ENCODE peak calls at places on chromosomes 7 and 10, in seven cellular contexts. One of them, this sample, is unnamed.

GRCh38 chr10:4059471-4060138 is 274.6 kb upstream of the KLF6 start:
- DNase-seq in lower leg skin: no peak
- DNase-seq in kidney: no peak
- DNase-seq in fibroblast of the aortic adventitia: no peak
- DNase-seq in HFF-Myc: no peak
- DNase-seq in B cell: peak
- DNase-seq in uterus: no peak
- DNase-seq in this sample: no peak

GRCh38 chr10:6699336-6699735 is 119.3 kb upstream of the PRKCQ start:
- DNase-seq in fibroblast of the aortic adventitia: no peak
- DNase-seq in uterus: no peak
- DNase-seq in HFF-Myc: no peak
- DNase-seq in B cell: no peak
- DNase-seq in lower leg skin: no peak
- DNase-seq in kidney: no peak
- DNase-seq in this sample: no peak

GRCh38 chr7:84204655-84205054 is 10.1 kb upstream of the SEMA3A start:
- DNase-seq in B cell: no peak
- DNase-seq in fibroblast of the aortic adventitia: peak
- DNase-seq in lower leg skin: no peak
- DNase-seq in kidney: no peak
- DNase-seq in uterus: no peak
- DNase-seq in HFF-Myc: peak
- DNase-seq in this sample: no peak

GRCh38 chr10:436911-437665 is 252.4 kb downstream of the DIP2C start:
- DNase-seq in lower leg skin: no peak
- DNase-seq in uterus: no peak
- DNase-seq in kidney: no peak
- DNase-seq in HFF-Myc: no peak
- DNase-seq in B cell: no peak
- DNase-seq in fibroblast of the aortic adventitia: no peak
- DNase-seq in this sample: no peak

GRCh38 chr7:26853788-26854393 is 10.5 kb downstream of the SKAP2 start:
- DNase-seq in lower leg skin: no peak
- DNase-seq in B cell: no peak
- DNase-seq in uterus: no peak
- DNase-seq in HFF-Myc: no peak
- DNase-seq in fibroblast of the aortic adventitia: peak
- DNase-seq in kidney: no peak
- DNase-seq in this sample: no peak

GRCh38 chr10:112565434-112566053 is 118.5 kb downstream of the VTI1A start:
- DNase-seq in HFF-Myc: peak
- DNase-seq in lower leg skin: no peak
- DNase-seq in B cell: no peak
- DNase-seq in kidney: no peak
- DNase-seq in uterus: peak
- DNase-seq in fibroblast of the aortic adventitia: peak
- DNase-seq in this sample: peak

GRCh38 chr10:94235470-94235869 is 127.3 kb downstream of the NOC3L start:
- DNase-seq in fibroblast of the aortic adventitia: no peak
- DNase-seq in B cell: no peak
- DNase-seq in lower leg skin: no peak
- DNase-seq in uterus: no peak
- DNase-seq in HFF-Myc: no peak
- DNase-seq in kidney: no peak
- DNase-seq in this sample: no peak

GRCh38 chr7:6290345-6290744 is 17.9 kb upstream of the CYTH3 start:
- DNase-seq in HFF-Myc: no peak
- DNase-seq in uterus: no peak
- DNase-seq in lower leg skin: no peak
- DNase-seq in B cell: no peak
- DNase-seq in fibroblast of the aortic adventitia: no peak
- DNase-seq in kidney: no peak
- DNase-seq in this sample: no peak

GRCh38 chr7:47227762-47228177 is 354.1 kb downstream of the TNS3 start:
- DNase-seq in fibroblast of the aortic adventitia: peak
- DNase-seq in uterus: peak
- DNase-seq in kidney: peak
- DNase-seq in B cell: no peak
- DNase-seq in HFF-Myc: peak
- DNase-seq in lower leg skin: peak
- DNase-seq in this sample: peak

GRCh38 chr10:47277352-47278151 is 22.4 kb upstream of the GDF10 start:
- DNase-seq in kidney: no peak
- DNase-seq in lower leg skin: peak
- DNase-seq in fibroblast of the aortic adventitia: no peak
- DNase-seq in HFF-Myc: no peak
- DNase-seq in B cell: no peak
- DNase-seq in uterus: no peak
- DNase-seq in this sample: no peak

GRCh38 chr7:41709621-41710020 is 6.7 kb upstream of the INHBA start:
- DNase-seq in HFF-Myc: no peak
- DNase-seq in kidney: no peak
- DNase-seq in uterus: no peak
- DNase-seq in lower leg skin: no peak
- DNase-seq in B cell: no peak
- DNase-seq in fibroblast of the aortic adventitia: peak
- DNase-seq in this sample: no peak

GRCh38 chr7:48038815-48039496 is 3.6 kb downstream of the C7orf57 start:
- DNase-seq in HFF-Myc: no peak
- DNase-seq in uterus: no peak
- DNase-seq in B cell: no peak
- DNase-seq in fibroblast of the aortic adventitia: no peak
- DNase-seq in kidney: no peak
- DNase-seq in lower leg skin: no peak
- DNase-seq in this sample: no peak

GRCh38 chr7:1693991-1694524 is 24.0 kb downstream of the ELFN1 start:
- DNase-seq in fibroblast of the aortic adventitia: peak
- DNase-seq in HFF-Myc: peak
- DNase-seq in lower leg skin: peak
- DNase-seq in kidney: peak
- DNase-seq in B cell: peak
- DNase-seq in uterus: peak
- DNase-seq in this sample: no peak

GRCh38 chr10:131532291-131532690 is 220.8 kb upstream of the TCERG1L start:
- DNase-seq in kidney: no peak
- DNase-seq in uterus: no peak
- DNase-seq in B cell: no peak
- DNase-seq in lower leg skin: no peak
- DNase-seq in HFF-Myc: no peak
- DNase-seq in fibroblast of the aortic adventitia: no peak
- DNase-seq in this sample: no peak

GRCh38 chr10:79220296-79220695 is 127.0 kb upstream of the PPIF start:
- DNase-seq in B cell: no peak
- DNase-seq in kidney: peak
- DNase-seq in lower leg skin: no peak
- DNase-seq in uterus: no peak
- DNase-seq in HFF-Myc: no peak
- DNase-seq in fibroblast of the aortic adventitia: no peak
- DNase-seq in this sample: no peak

GRCh38 chr7:128409435-128410091 is at the start of gene IMPDH1:
- DNase-seq in fibroblast of the aortic adventitia: no peak
- DNase-seq in kidney: peak
- DNase-seq in B cell: peak
- DNase-seq in uterus: peak
- DNase-seq in HFF-Myc: no peak
- DNase-seq in lower leg skin: peak
- DNase-seq in this sample: peak

GRCh38 chr10:32937824-32938482 is 20.1 kb downstream of the ITGB1 start:
- DNase-seq in kidney: no peak
- DNase-seq in uterus: no peak
- DNase-seq in B cell: no peak
- DNase-seq in fibroblast of the aortic adventitia: no peak
- DNase-seq in lower leg skin: no peak
- DNase-seq in HFF-Myc: no peak
- DNase-seq in this sample: no peak

GRCh38 chr7:92963599-92963998 is 127.2 kb upstream of the CDK6 start:
- DNase-seq in lower leg skin: no peak
- DNase-seq in kidney: no peak
- DNase-seq in B cell: no peak
- DNase-seq in uterus: no peak
- DNase-seq in HFF-Myc: no peak
- DNase-seq in fibroblast of the aortic adventitia: no peak
- DNase-seq in this sample: no peak

GRCh38 chr10:50538473-50539398 is 85.0 kb downstream of the SGMS1 start:
- DNase-seq in B cell: no peak
- DNase-seq in kidney: no peak
- DNase-seq in fibroblast of the aortic adventitia: no peak
- DNase-seq in uterus: no peak
- DNase-seq in HFF-Myc: no peak
- DNase-seq in lower leg skin: no peak
- DNase-seq in this sample: no peak

GRCh38 chr7:151740180-151740845 is 136.6 kb downstream of the PRKAG2 start:
- DNase-seq in uterus: no peak
- DNase-seq in fibroblast of the aortic adventitia: no peak
- DNase-seq in kidney: peak
- DNase-seq in lower leg skin: no peak
- DNase-seq in HFF-Myc: no peak
- DNase-seq in B cell: no peak
- DNase-seq in this sample: no peak

DNA sequence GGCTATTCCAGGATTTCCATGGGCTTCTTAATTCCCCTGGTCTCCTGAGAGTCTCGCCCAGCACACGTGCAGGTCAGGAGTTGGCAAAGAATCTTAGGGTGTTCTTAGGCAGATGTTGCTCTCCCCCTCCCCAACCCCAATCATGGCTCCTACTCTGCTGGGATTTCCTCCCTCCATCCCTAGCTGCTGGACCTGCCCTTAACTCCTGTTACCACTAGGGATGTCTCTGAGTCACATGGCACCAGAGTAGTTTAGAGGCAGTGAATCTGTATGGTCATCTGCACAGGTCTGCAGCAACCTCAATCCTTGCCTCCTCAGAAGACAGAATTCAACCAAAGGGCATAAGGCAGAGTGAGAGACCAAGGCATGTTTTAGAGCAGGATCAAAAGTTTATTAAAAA is 51.8 kb upstream of the CHST3 start:
- DNase-seq in uterus: no peak
- DNase-seq in fibroblast of the aortic adventitia: peak
- DNase-seq in B cell: no peak
- DNase-seq in kidney: no peak
- DNase-seq in HFF-Myc: no peak
- DNase-seq in lower leg skin: no peak
- DNase-seq in this sample: no peak
- TF ChIP-seq CTCF in uterus: no peak
- TF ChIP-seq CTCF in fibroblast of the aortic adventitia: peak
- TF ChIP-seq CTCF in B cell: no peak
- TF ChIP-seq CTCF in kidney: no peak
- TF ChIP-seq CTCF in HFF-Myc: no peak
- TF ChIP-seq CTCF in lower leg skin: no peak
- TF ChIP-seq CTCF in this sample: no peak

GRCh38 chr10:64733980-64734379 is 1212.8 kb downstream of the REEP3 start:
- DNase-seq in fibroblast of the aortic adventitia: no peak
- DNase-seq in uterus: no peak
- DNase-seq in kidney: no peak
- DNase-seq in B cell: no peak
- DNase-seq in HFF-Myc: no peak
- DNase-seq in lower leg skin: no peak
- DNase-seq in this sample: peak
- TF ChIP-seq CTCF in fibroblast of the aortic adventitia: no peak
- TF ChIP-seq CTCF in uterus: no peak
- TF ChIP-seq CTCF in kidney: peak
- TF ChIP-seq CTCF in B cell: no peak
- TF ChIP-seq CTCF in HFF-Myc: no peak
- TF ChIP-seq CTCF in lower leg skin: no peak
- TF ChIP-seq CTCF in this sample: peak

DNA sequence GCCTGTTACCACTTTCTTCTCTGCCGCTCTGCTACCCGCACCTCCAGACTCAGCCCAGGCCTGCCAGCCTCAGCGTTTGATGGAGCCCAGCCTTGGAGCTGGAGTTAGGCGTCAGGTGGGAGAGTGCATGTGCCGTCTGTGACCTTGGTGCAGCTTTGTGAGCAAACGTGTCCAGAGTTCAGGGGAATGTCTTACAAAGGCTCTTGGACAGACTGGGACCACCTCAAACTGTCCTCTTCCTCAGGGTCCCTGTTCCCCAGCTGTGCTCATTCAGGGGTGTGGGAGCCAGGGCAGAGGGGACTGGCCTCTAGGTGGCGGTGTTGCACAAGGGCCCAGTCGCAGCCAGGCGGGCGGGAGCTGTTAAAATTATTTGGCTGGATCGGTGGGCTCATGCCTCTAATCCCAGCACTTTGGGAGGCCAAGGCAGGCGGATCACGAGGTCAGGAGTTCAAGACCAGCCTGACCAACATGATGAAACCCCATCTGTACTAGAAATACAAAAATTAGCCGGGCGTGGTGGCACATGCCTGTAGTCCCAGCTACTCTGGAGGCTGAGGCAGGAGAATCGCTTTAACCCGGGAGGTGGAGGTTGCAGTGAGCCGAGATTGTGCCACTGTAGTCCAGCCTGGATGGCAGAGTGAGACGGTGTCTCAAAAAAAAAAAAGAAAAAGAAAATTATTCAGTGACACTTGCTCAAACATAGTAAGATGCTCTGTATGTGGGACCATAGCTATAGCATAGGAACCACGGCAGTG is 89.2 kb downstream of the ADCY1 start:
- DNase-seq in B cell: no peak
- DNase-seq in kidney: no peak
- DNase-seq in fibroblast of the aortic adventitia: peak
- DNase-seq in uterus: no peak
- DNase-seq in lower leg skin: peak
- DNase-seq in HFF-Myc: no peak
- DNase-seq in this sample: peak
- TF ChIP-seq CTCF in B cell: peak
- TF ChIP-seq CTCF in kidney: peak
- TF ChIP-seq CTCF in fibroblast of the aortic adventitia: peak
- TF ChIP-seq CTCF in uterus: peak
- TF ChIP-seq CTCF in lower leg skin: peak
- TF ChIP-seq CTCF in HFF-Myc: peak
- TF ChIP-seq CTCF in this sample: peak

GRCh38 chr10:19231034-19231433 is 182.4 kb downstream of the MALRD1 start:
- DNase-seq in lower leg skin: no peak
- DNase-seq in HFF-Myc: no peak
- DNase-seq in B cell: no peak
- DNase-seq in fibroblast of the aortic adventitia: no peak
- DNase-seq in kidney: no peak
- DNase-seq in uterus: no peak
- DNase-seq in this sample: no peak
- TF ChIP-seq CTCF in lower leg skin: no peak
- TF ChIP-seq CTCF in HFF-Myc: no peak
- TF ChIP-seq CTCF in B cell: no peak
- TF ChIP-seq CTCF in fibroblast of the aortic adventitia: no peak
- TF ChIP-seq CTCF in kidney: no peak
- TF ChIP-seq CTCF in uterus: no peak
- TF ChIP-seq CTCF in this sample: no peak

GRCh38 chr7:28955723-28956607 is 2.2 kb downstream of the TRIL start:
- DNase-seq in uterus: peak
- DNase-seq in B cell: no peak
- DNase-seq in kidney: peak
- DNase-seq in HFF-Myc: no peak
- DNase-seq in lower leg skin: peak
- DNase-seq in fibroblast of the aortic adventitia: peak
- DNase-seq in this sample: peak
- TF ChIP-seq CTCF in uterus: peak
- TF ChIP-seq CTCF in B cell: peak
- TF ChIP-seq CTCF in kidney: peak
- TF ChIP-seq CTCF in HFF-Myc: peak
- TF ChIP-seq CTCF in lower leg skin: peak
- TF ChIP-seq CTCF in fibroblast of the aortic adventitia: peak
- TF ChIP-seq CTCF in this sample: peak

This sample was measured in GM10248.